ENCODE peak calls at places on chromosomes 11 and 22, in five cellular contexts. S is ovary, X is IMR-90, I is HepG2, U is right lobe of liver. W is an unnamed sample.

GRCh38 chr11:22342599-22343138 is 4.5 kb downstream of the SLC17A6 start:
- DNase-seq in X (no peak), I (no peak), S (no peak), U (no peak), W (no peak)

GRCh38 chr11:269146-269890 is 8.9 kb upstream of the NLRP6 start:
- DNase-seq in I (peak), U (no peak), S (no peak), X (no peak), W (peak)

GRCh38 chr11:61793084-61793828 is 545 bp downstream of the FEN1 start:
- DNase-seq in S (no peak), U (no peak), X (no peak), I (peak), W (no peak)

GRCh38 chr11:116835791-116836647 is 1.4 kb downstream of the APOA1 start:
- DNase-seq in U (peak), X (peak), I (peak), S (peak), W (peak)

GRCh38 chr11:121553806-121554205 is 101.0 kb upstream of the SORL1-AS1 start:
- DNase-seq in X (peak), U (peak), I (peak), S (no peak), W (peak)

GRCh38 chr22:39627865-39628562 is 57.5 kb downstream of the CACNA1I start:
- DNase-seq in I (no peak), X (no peak), S (no peak), U (no peak), W (no peak)

GRCh38 chr22:43289976-43290663 is 53.1 kb downstream of the SCUBE1 start:
- DNase-seq in S (peak), X (peak), U (no peak), I (no peak), W (no peak)

GRCh38 chr22:33063611-33064010 is 5.4 kb upstream of the SYN3 start:
- DNase-seq in I (no peak), X (no peak), U (no peak), S (no peak), W (no peak)

GRCh38 chr22:44419429-44419828 is 78.6 kb downstream of the RTL6 start:
- DNase-seq in S (no peak), I (no peak), U (no peak), X (peak), W (no peak)

GRCh38 chr11:9956483-9956882 is 292.6 kb downstream of the SWAP70 start:
- DNase-seq in I (no peak), U (no peak), X (peak), S (no peak), W (no peak)

GRCh38 chr11:120337896-120338840 is 2.0 kb downstream of the ARHGEF12 start:
- DNase-seq in U (no peak), S (no peak), I (peak), X (peak), W (no peak)

GRCh38 chr11:47714554-47715081 is 551 bp downstream of the AGBL2 start:
- DNase-seq in U (no peak), X (no peak), I (no peak), S (no peak), W (no peak)

GRCh38 chr11:71325418-71326327 is 73.3 kb upstream of the SHANK2 start:
- DNase-seq in X (no peak), I (no peak), U (no peak), S (no peak), W (no peak)

GRCh38 chr11:70032943-70033710 is 45.0 kb upstream of the ANO1 start:
- DNase-seq in S (no peak), X (no peak), I (no peak), U (no peak), W (no peak)

GRCh38 chr11:17692931-17693330 is 26.4 kb upstream of the MYOD1 start:
- DNase-seq in X (no peak), S (no peak), I (no peak), U (no peak), W (no peak)

GRCh38 chr22:28268176-28268575 is 349.1 kb upstream of the PITPNB start:
- DNase-seq in I (no peak), X (no peak), U (no peak), S (no peak), W (no peak)

GRCh38 chr11:75981546-75981945 is 166.5 kb downstream of the UVRAG start:
- DNase-seq in U (no peak), X (no peak), S (no peak), I (no peak), W (no peak)

GRCh38 chr11:125637840-125638239 is 12.9 kb downstream of the CHEK1 start:
- DNase-seq in S (no peak), I (no peak), X (no peak), U (no peak), W (no peak)

GRCh38 chr11:68128682-68129327 is 7.6 kb upstream of the CHKA start:
- DNase-seq in X (peak), I (peak), S (peak), U (peak), W (no peak)

GRCh38 chr11:31810779-31811647 is at the start of gene PAX6:
- DNase-seq in I (peak), U (no peak), X (peak), S (no peak), W (peak)

GRCh38 chr11:17744151-17744940 is 9.8 kb downstream of the KCNC1 start:
- DNase-seq in U (peak), I (no peak), S (no peak), X (peak), W (no peak)

GRCh38 chr11:44559207-44559943 is 6.1 kb upstream of the CD82 start:
- DNase-seq in U (no peak), I (no peak), X (no peak), S (no peak), W (no peak)

GRCh38 chr11:57761301-57762234 is at the start of gene CTNND1:
- DNase-seq in X (peak), U (peak), S (peak), I (peak), W (peak)

GRCh38 chr22:39205344-39206021 is 39.3 kb downstream of the PDGFB start:
- DNase-seq in I (peak), X (peak), U (no peak), S (no peak), W (peak)

GRCh38 chr22:19802881-19803735 is 42.5 kb downstream of the TBX1 start:
- DNase-seq in U (peak), S (no peak), X (no peak), I (no peak), W (no peak)

GRCh38 chr11:62708423-62709261 is 1.2 kb downstream of the GNG3 start:
- DNase-seq in U (no peak), S (peak), I (no peak), X (no peak), W (peak)

GRCh38 chr22:43011079-43011478 is 3.9 kb downstream of the PACSIN2 start:
- DNase-seq in S (no peak), U (peak), I (peak), X (no peak), W (no peak)

GRCh38 chr22:37701121-37701786 is 4.4 kb downstream of the TRIOBP start:
- DNase-seq in U (no peak), S (no peak), I (no peak), X (peak), W (no peak)

GRCh38 chr22:50361688-50362087 is 18.6 kb downstream of the PPP6R2 start:
- DNase-seq in I (no peak), X (no peak), S (no peak), U (no peak), W (no peak)

GRCh38 chr22:38243007-38243775 is 29.6 kb downstream of the TMEM184B start:
- DNase-seq in U (no peak), S (peak), X (peak), I (peak), W (peak)

GRCh38 chr22:47014946-47015345 is 252.5 kb downstream of the TBC1D22A start:
- DNase-seq in I (no peak), S (no peak), U (no peak), X (no peak), W (no peak)

GRCh38 chr11:77842451-77843121 is 21.6 kb downstream of the AAMDC start:
- DNase-seq in S (no peak), I (no peak), X (peak), U (no peak), W (no peak)

GRCh38 chr11:100863080-100863581 is 176.0 kb downstream of the ARHGAP42 start:
- DNase-seq in I (no peak), S (no peak), U (peak), X (peak), W (no peak)

GRCh38 chr11:75188671-75189070 is 37.8 kb downstream of the SLCO2B1 start:
- DNase-seq in I (no peak), X (no peak), U (no peak), S (no peak), W (no peak)

GRCh38 chr11:91078221-91078620 is 855.4 kb upstream of the CHORDC1 start:
- DNase-seq in S (no peak), I (no peak), U (no peak), X (no peak), W (no peak)

GRCh38 chr22:21445437-21446127 is 21.6 kb upstream of the TMEM191C start:
- DNase-seq in U (no peak), S (no peak), I (no peak), X (no peak), W (peak)

GRCh38 chr22:45647532-45648225 is 24.0 kb upstream of the ATXN10 start:
- DNase-seq in S (no peak), I (no peak), X (no peak), U (no peak), W (no peak)
- TF ChIP-seq POLR2A in S (no peak), I (no peak), X (no peak), U (no peak), W (no peak)

GRCh38 chr22:35349704-35350538 is 31.0 kb upstream of the HMOX1 start:
- DNase-seq in S (peak), U (no peak), I (no peak), X (peak), W (no peak)

GRCh38 chr22:35354068-35354467 is 26.8 kb upstream of the HMOX1 start:
- DNase-seq in I (no peak), S (peak), U (no peak), X (no peak), W (no peak)

GRCh38 chr22:35350539-35351503 is 30.1 kb upstream of the HMOX1 start:
- DNase-seq in U (peak), X (peak), S (peak), I (peak), W (peak)

GRCh38 chr22:35353318-35353717 is 27.6 kb upstream of the HMOX1 start:
- DNase-seq in I (no peak), S (peak), U (no peak), X (no peak), W (peak)

DNA sequence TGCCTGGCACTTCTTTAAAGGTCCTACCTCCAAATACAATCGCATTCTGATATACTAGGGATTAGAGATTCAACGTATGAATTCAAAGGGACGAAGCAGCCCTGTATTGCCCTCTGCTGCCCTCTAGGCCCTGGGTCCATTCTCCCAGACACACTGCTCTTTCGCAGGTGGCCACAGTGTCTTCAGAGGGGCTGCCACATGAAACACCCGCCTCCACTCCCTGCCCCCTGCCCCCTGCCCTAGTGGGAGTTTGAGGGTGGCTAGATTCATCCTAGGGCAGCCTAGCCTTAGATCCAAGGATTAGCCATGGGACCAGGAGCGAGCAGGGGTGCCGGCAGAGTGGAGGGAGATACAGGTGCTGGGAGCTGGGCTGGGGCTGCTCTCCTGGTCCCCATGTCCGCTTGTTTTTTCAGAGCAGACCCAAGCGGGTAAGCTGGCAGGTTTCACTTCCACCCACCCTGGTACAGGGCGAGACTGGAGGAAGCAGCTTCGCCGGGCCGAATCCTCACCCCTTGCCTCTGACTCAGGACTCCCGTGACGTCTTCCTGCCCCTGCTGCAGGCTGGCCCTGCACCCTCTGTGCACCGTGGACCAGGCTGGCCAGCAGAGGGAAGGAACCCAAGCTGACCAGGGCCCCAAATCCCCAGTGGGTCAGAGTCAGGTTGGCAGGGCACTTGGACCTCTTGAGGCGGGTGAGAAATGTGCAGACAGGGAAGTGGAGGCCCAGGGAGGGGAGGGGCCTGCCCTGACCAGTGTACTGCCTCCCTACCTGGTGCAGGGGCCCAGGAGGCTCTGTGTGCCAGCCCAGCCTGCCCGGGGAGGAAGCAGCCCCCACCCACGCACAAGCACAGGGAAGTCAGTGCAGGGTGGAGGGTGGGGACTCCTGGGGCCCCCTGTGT is 28.4 kb upstream of the HMOX1 start:
- DNase-seq in X (no peak), U (peak), I (peak), S (peak), W (peak)
- TF ChIP-seq CTCF in X (peak), U (peak), I (peak), S (no peak), W (peak)

DNA sequence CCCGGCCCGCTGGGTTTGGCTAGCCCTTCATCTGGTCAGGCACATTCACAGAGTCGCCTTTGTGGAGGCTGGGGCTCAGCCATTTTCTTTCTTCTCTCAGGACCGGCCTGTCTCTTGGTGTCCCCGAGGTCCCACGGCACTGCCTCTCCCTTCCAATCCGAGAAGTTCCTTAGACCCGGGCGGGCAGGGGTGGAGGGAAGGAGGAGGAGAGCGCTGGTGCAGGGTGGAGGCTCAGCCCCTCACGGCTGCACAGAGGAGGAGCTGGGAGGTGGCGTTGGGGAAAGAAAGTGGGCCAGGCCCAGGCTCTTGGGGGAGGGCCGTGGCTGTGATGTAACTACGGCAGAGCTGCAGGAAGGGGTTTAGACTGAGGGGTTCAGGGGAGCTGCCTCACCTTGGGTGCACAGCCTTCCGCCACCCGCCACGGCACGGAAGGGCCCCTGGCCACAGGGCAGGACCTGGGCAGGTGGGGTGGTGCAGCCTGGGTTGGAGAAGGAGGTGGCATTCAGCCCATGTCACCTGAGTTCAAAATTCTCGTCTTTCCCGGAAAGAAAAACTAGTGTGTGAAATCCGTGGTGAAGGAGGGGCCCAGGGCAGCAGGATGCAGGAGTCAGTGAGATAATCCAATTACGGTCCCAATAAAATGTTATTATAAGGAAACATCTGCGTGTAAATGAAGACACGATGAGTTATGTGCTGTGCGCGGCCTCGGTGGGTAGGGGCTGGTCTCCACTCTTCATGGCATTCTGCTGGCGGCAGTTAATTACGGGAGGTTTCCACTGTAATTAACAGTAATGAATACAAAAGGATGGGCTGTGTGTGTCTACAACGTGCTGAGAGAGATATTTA is 1.7 kb downstream of the BRSK2 start:
- DNase-seq in S (no peak), I (no peak), X (no peak), U (no peak), W (no peak)
- H3K4me3 ChIP-seq in S (no peak), I (peak), X (no peak), U (no peak), W (no peak)

GRCh38 chr11:46307369-46307768 is 29.9 kb downstream of the CREB3L1 start:
- DNase-seq in U (no peak), X (no peak), S (no peak), I (no peak), W (no peak)
- TF ChIP-seq POLR2A in U (no peak), X (no peak), S (no peak), I (no peak), W (no peak)

DNA sequence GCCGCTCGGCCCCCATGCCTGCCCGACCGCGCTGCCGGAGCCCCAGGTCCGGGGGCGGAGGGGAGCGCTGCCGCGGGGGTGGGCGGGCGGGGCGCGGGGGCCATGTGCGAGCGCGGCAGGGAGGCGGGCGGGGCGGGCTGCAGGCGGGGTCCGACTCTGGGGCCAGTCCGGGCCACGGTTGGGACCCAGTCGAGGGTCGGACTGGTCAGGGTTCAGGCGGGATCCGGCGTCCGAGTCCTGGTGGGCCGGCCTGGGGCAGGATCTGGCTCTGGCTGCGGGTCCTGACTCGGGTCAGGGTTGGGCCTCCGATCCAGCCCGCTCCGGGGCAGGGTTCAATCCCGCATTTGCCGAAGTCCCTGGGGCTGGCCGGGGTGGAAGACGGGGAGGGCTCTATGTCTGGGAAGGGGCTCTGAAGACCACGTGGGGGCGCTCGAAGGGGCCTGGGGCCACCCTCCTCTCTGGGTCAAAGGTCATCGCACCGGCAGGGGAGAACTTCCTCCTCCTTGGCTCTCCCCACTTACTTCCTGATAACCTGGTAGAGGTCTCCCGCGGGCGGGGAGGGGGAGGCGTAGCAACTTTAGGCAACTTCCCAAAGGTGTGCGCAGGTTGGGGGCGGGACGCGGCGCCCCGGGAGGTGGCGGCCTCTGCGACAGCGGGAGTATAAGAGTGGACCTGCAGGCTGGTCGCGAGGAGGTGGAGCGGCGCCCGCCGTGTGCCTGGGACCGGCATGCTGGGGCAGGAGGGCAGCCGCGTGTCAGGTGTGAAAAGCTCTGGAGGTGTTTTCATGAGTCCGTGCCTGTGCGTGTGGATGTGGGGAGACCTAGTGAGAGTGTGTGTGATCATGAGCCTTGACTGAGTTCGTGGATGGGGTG is 603 bp downstream of the ESRRA start:
- DNase-seq in I (peak), U (peak), X (peak), S (peak), W (peak)
- TF ChIP-seq CTCF in I (peak), U (peak), X (peak), S (no peak), W (peak)

DNA sequence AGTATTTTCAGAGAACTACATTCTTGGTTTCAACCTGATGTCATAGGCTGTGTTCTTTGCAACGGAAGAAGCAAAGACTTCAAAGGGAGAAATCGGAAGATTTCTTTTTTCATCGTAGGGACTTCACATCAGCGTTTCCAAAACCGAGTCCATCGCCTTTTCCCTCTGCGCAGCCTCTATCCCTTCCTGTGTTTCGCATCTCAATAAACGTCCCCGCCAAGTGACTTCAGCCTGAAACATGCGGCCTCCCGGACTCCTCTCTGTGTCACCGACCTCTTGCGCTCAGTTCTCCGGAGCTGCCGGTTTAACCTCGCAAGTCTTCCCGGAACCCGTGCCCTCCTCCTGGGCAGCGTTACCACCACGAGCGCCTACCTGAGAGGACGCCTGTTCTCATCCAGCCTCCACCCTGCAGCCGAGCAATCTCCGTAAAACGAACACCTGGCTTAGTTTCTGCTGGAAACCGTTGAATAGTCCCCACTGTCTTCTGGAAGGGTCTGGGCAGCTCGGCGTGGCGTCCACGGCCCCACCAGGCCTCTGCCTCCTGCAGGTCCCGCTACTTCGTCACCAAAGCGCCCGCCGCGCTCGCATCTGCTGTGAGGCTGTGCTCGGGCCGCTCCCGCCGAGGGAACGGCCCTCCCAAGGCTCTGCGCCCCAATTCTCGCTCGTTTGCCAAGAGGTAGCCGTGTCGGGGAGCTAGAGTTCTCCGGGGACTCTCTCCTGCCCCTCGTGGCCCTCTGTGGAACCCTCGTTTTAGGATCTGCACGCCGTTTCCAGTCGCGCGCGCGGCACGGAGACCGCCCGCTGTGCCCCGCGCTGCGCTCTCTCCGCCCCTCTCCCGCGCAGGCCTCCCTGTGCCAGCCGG is at the start of gene GLB1L3:
- DNase-seq in X (no peak), I (no peak), U (no peak), S (no peak), W (peak)
- H3K4me3 ChIP-seq in X (no peak), I (peak), U (no peak), S (peak), W (peak)

W was measured in Peyer's patch.